ENCODE peak calls at places on chromosomes 1 and 21, in five cellular contexts. E, Q, O, U and G are unnamed samples.

GRCh38 chr21:44314561-44314960 is 14.7 kb downstream of the PFKL start:
- DNase-seq in Q (no peak), E (no peak), O (no peak), U (no peak), G (no peak)

GRCh38 chr21:21063828-21064227 is 65.6 kb downstream of the NCAM2 start:
- DNase-seq in U (no peak), Q (no peak), E (no peak), O (no peak), G (no peak)

GRCh38 chr1:4016351-4017130 is 116.5 kb upstream of the C1orf174 start:
- DNase-seq in E (no peak), U (no peak), O (no peak), Q (peak), G (no peak)

GRCh38 chr1:17279001-17279830 is 28.8 kb upstream of the PADI4 start:
- DNase-seq in Q (no peak), U (peak), O (no peak), E (no peak), G (no peak)

GRCh38 chr1:212188599-212189351 is 96.4 kb upstream of the PPP2R5A start:
- DNase-seq in Q (no peak), O (no peak), U (no peak), E (no peak), G (no peak)

GRCh38 chr1:41482001-41482765 is 2.3 kb downstream of the EDN2 start:
- DNase-seq in Q (no peak), E (no peak), U (peak), O (peak), G (no peak)

GRCh38 chr1:106022312-106022902 is 1034.1 kb upstream of the PRMT6 start:
- DNase-seq in U (no peak), E (peak), Q (peak), O (no peak), G (peak)

GRCh38 chr1:12597792-12598191 is 20.2 kb downstream of the DHRS3 start:
- DNase-seq in U (peak), Q (no peak), E (no peak), O (no peak), G (no peak)

GRCh38 chr1:67748630-67749029 is 63.6 kb downstream of the GADD45A start:
- DNase-seq in U (peak), O (no peak), E (peak), Q (no peak), G (peak)

GRCh38 chr1:110916669-110917306 is 43.8 kb downstream of the CD53 start:
- DNase-seq in Q (peak), E (peak), U (no peak), O (no peak), G (no peak)

GRCh38 chr1:6969106-6969505 is 183.9 kb downstream of the CAMTA1 start:
- DNase-seq in U (no peak), Q (no peak), E (no peak), O (no peak), G (peak)

GRCh38 chr1:63683759-63684158 is 90.1 kb upstream of the ROR1 start:
- DNase-seq in U (peak), O (no peak), Q (no peak), E (no peak), G (no peak)

GRCh38 chr1:17161137-17161700 is 42.0 kb upstream of the PADI2 start:
- DNase-seq in O (no peak), U (no peak), E (no peak), Q (peak), G (no peak)

GRCh38 chr1:160207118-160207650 is 2.0 kb downstream of the PEA15 start:
- DNase-seq in E (no peak), U (no peak), Q (no peak), O (no peak), G (no peak)

GRCh38 chr1:160209041-160209655 is 4.0 kb downstream of the PEA15 start:
- DNase-seq in E (no peak), U (no peak), O (no peak), Q (no peak), G (no peak)

GRCh38 chr1:160209656-160210046 is 4.5 kb downstream of the PEA15 start:
- DNase-seq in U (peak), Q (no peak), O (no peak), E (no peak), G (no peak)

GRCh38 chr1:160207751-160208150 is 2.6 kb downstream of the PEA15 start:
- DNase-seq in E (no peak), Q (no peak), O (no peak), U (no peak), G (no peak)

DNA sequence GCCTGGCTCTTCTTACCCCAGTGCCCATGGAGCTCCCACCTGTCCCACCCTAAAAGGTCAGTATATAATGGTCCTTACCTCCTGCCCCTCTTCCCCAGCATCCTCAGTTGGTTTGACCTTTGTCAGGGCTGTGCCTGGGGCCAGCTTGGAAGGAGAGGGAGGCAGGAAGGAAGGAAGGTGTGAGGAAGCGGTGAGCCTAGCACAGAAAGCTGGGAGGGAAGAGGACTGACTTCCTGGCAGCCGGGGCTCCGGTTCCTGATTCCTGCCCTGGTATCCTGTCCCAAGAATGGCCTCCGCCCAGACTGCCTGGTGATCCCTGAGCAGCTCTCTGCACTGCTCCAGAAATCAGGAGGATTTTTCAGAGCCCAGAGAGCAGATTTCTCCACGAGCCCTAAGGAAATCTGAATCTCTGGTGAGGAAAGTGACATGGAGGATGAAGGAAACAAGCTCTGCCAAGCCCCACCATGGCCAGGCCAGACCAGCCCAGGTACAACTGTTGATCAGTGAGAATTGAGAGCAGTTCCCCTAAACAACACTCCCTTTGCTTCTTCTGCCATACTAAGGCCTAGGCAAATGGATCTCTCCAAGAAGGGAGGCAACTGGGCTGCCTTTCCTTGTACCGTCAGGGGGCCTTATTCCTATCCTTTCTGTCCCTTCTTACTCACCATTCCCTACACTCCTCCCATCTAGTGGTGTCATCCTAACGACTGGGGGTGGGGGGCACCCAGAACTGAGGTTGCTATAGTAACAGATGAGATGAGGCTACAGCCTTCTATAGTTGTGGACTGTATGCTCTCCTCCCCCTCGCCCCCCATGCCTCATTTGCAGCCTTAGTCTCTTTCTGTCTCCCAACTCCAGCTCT is 3.2 kb downstream of the PEA15 start:
- DNase-seq in E (no peak), O (no peak), U (no peak), Q (no peak), G (no peak)
- H3K4me3 ChIP-seq in E (no peak), O (no peak), U (no peak), Q (no peak), G (no peak)

GRCh38 chr1:52554267-52554640 is 1.4 kb upstream of the TUT4 start:
- DNase-seq in E (peak), Q (no peak), O (no peak), U (no peak), G (no peak)
- H3K4me3 ChIP-seq in E (peak), Q (peak), O (no peak), U (no peak), G (peak)

GRCh38 chr1:234965128-234965527 is 163.5 kb downstream of the TOMM20 start:
- DNase-seq in E (no peak), O (no peak), Q (no peak), U (no peak), G (no peak)
- H3K4me3 ChIP-seq in E (no peak), O (no peak), Q (no peak), U (no peak), G (no peak)

GRCh38 chr1:56578963-56579875 is at the start of gene PLPP3:
- DNase-seq in E (peak), O (peak), U (peak), Q (peak), G (peak)

GRCh38 chr1:56575865-56576264 is 3.5 kb downstream of the PLPP3 start:
- DNase-seq in O (no peak), Q (peak), E (no peak), U (no peak), G (no peak)

GRCh38 chr1:56578664-56578962 is 750 bp downstream of the PLPP3 start:
- DNase-seq in E (peak), Q (no peak), O (no peak), U (no peak), G (no peak)

GRCh38 chr1:56577859-56578663 is 1.3 kb downstream of the PLPP3 start:
- DNase-seq in E (peak), Q (peak), U (peak), O (peak), G (peak)

DNA sequence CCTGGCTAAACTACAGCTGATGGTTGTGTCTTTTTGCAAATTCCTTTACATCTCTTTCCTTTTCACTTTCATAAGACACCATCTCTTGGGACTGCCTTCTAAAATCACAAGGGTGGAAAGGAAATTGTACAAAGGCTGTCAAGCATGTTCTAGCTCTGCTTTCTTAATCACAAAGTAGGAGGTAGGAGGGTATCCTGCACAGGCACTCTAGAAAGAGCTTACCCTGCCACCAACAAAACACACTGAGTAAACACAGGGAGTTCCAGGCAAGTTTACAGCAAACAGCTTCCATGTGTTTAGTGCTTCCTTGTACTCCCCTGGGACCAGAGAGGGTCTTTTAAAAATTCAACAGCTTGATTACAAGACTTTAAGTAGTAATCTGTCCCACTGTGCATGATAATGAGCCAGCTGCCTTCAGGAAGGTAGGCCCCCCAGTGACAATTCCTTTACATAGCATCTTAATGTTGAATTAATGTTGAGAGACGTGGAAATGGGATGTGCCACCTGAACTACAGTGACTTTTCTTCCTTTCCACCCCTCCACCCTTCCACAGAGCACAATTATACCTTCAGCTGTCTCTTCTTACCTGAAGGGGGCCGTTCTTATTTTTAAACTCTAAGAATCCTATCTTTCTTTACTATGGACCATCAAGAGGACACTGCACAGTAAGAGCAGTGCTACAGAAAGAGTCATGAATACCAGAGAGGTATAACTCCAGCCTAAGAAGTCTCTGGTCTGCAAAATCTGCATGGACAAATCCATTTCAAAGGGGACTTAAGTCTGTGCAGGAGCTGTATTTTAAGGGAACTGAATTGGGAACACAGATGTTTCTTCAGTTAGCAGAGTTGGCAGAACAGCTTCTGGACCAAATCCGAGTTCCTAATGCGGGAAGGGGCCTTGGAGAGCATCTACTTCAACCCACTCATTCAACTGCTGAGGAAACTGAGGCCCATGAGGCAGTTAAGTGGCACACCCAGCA is 2.2 kb downstream of the PLPP3 start:
- DNase-seq in U (peak), Q (peak), O (no peak), E (peak), G (peak)
- H3K4me3 ChIP-seq in U (peak), Q (no peak), O (peak), E (peak), G (peak)

GRCh38 chr1:175742790-175743459 is 470 bp downstream of the TNR start:
- DNase-seq in U (peak), E (peak), O (no peak), Q (peak), G (peak)
- H3K4me3 ChIP-seq in U (no peak), E (no peak), O (no peak), Q (no peak), G (no peak)

GRCh38 chr1:109089242-109090015 is 1.1 kb upstream of the TMEM167B start:
- DNase-seq in Q (peak), E (peak), O (peak), U (peak), G (peak)
- H3K4me3 ChIP-seq in Q (peak), E (no peak), O (no peak), U (no peak), G (peak)

DNA sequence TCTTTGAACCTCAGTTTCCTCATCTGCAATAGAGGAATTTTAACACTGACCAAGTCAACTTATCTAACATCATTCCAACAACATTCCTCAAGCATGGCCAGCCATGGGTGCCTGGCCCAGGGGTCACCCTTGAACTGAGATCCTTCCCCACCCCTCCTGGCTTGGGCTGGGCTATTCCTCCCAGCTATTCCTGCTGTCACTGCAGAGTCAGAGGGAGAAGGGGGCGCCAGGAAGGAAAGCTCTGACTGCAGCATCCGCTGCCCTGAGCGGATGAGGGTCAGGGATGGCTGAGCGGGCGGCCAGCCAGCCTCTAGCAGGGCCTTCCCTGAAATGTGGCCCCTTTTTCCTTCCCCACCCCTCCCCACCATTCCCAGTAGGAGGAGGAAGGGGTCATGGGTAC is 3.1 kb downstream of the TINAGL1 start:
- DNase-seq in O (no peak), Q (no peak), E (no peak), U (no peak), G (no peak)
- H3K4me3 ChIP-seq in O (no peak), Q (no peak), E (no peak), U (no peak), G (no peak)

GRCh38 chr1:19206947-19207346 is 3.1 kb downstream of the UBR4 start:
- DNase-seq in U (no peak), O (no peak), Q (no peak), E (no peak), G (no peak)

GRCh38 chr1:19205403-19205802 is 4.7 kb downstream of the UBR4 start:
- DNase-seq in O (no peak), E (no peak), U (no peak), Q (no peak), G (no peak)

GRCh38 chr1:19203440-19203839 is 6.6 kb downstream of the UBR4 start:
- DNase-seq in Q (no peak), O (no peak), U (peak), E (no peak), G (peak)

GRCh38 chr1:19204665-19205266 is 5.3 kb downstream of the UBR4 start:
- DNase-seq in U (no peak), Q (no peak), O (no peak), E (no peak), G (no peak)

GRCh38 chr1:19205845-19206244 is 4.2 kb downstream of the UBR4 start:
- DNase-seq in E (no peak), O (no peak), U (no peak), Q (no peak), G (no peak)
- H3K4me3 ChIP-seq in E (no peak), O (no peak), U (no peak), Q (no peak), G (no peak)

GRCh38 chr1:177164380-177165068 is at the start of gene ASTN1:
- DNase-seq in U (peak), E (no peak), Q (no peak), O (no peak), G (no peak)
- H3K4me3 ChIP-seq in U (no peak), E (peak), Q (no peak), O (no peak), G (peak)

DNA sequence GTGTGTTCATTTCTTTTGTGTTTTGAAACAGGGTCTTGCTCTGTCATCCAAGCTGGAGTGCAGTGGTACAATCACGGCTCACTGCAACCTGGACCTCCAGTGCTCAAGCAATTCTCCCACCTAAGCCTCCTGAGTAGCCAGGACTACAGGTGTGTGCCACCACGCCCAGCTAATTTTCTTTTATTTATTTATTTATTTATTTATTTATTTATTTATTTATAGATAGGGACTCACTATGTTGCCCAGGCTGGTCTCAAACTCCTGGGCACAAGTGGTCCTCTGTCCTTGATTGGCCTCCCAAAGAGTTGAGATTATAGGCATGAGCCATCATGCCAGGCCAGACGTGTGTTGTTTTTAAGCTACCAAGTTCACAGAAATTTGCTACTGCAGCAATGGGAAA is 43.8 kb upstream of the TLR5 start:
- DNase-seq in O (no peak), U (no peak), Q (no peak), E (no peak), G (no peak)
- H3K4me3 ChIP-seq in O (no peak), U (no peak), Q (no peak), E (no peak), G (no peak)